ENCODE peak calls at places on chromosomes 12 and 14, in eight cellular contexts. K is frontal cortex; U is activated naive CD8-positive, alpha-beta T cell treated with anti-CD3 and anti-CD28 coated beads, Interleukin-2, amount 10 ng/mL, durations not matched to agents 7 days and 5 days; Z is stimulated activated CD8-positive, alpha-beta memory T cell treated with anti-CD3 and anti-CD28 coated beads, Interleukin-15, amount 100 ng/mL, for 4 hours; C is skeletal muscle cell; N is T-helper 17 cell; L is WTC11; G is C1 segment of cervical spinal cord. R is an unnamed sample.
A peak's percentile ranks its signal among the peaks of the same experiment; 100 is the strongest.

GRCh38 chr12:102016472-102016871 is 45.3 kb downstream of the WASHC3 start:
- DNase-seq in K (no peak), U (no peak), Z (no peak), C (no peak), N (no peak), L (no peak), G (no peak), R (no peak)

GRCh38 chr12:68001486-68002466 is 12.5 kb downstream of the IFNG-AS1 start:
- DNase-seq in K (no peak), U (no peak), Z (no peak), C (no peak), N (no peak), L (no peak), G (no peak), R (no peak)

GRCh38 chr14:68409355-68409754 is 383.5 kb downstream of the ZFP36L1 start:
- DNase-seq in K (no peak), U (no peak), Z (no peak), C (no peak), N (no peak), L (no peak), G (no peak), R (no peak)

GRCh38 chr14:92726933-92727262 is 21.5 kb downstream of the LGMN start:
- DNase-seq in K (no peak), U (no peak), Z (no peak), C (no peak), N (no peak), L (no peak), G (no peak), R (no peak)

GRCh38 chr14:91754819-91755218 is 22.9 kb upstream of the CATSPERB start:
- DNase-seq in K (no peak), U (no peak), Z (no peak), C (no peak), N (no peak), L (no peak), G (no peak), R (no peak)

GRCh38 chr14:86712176-86712575 is 1182.2 kb downstream of the FLRT2 start:
- DNase-seq in K (no peak), U (no peak), Z (no peak), C (no peak), N (no peak), L (no peak), G (no peak), R (no peak)

GRCh38 chr12:86148071-86148470 is 108.1 kb downstream of the MGAT4C start:
- DNase-seq in K (no peak), U (no peak), Z (no peak), C (no peak), N (no peak), L (no peak), G (no peak), R (no peak)

GRCh38 chr12:25436206-25436912 is 116.7 kb downstream of the LMNTD1 start:
- DNase-seq in K (peak; percentile 17), U (peak; percentile 39), Z (no peak), C (peak; percentile 44), N (no peak), L (no peak), G (peak; percentile 19), R (no peak)

R was measured in DMS153.